ENCODE peak calls at places on chromosomes 11 and 22, in ten cellular contexts. One of them, this sample, is unnamed.

GRCh38 chr11:101863361-101863760 is 51.4 kb upstream of the CEP126 start:
- DNase-seq in fibroblast of gingiva: peak; percentile 36
- DNase-seq in left ventricle myocardium superior: no peak
- DNase-seq in NCI-H510A treated with DMSO at 0.1 percent for 48 hours: no peak
- DNase-seq in stimulated activated CD8-positive, alpha-beta memory T cell treated with anti-CD3 and anti-CD28 coated beads, Interleukin-7, amount 100 ng/mL, for 1 hour: no peak
- DNase-seq in Daoy: peak; percentile 62
- DNase-seq in amniotic epithelial cell: peak; percentile 50
- DNase-seq in AG09319: no peak
- DNase-seq in choroid plexus epithelial cell: peak; percentile 34
- DNase-seq in NCI-H460: no peak
- DNase-seq in this sample: no peak

GRCh38 chr11:827861-828167 is at the start of gene CRACR2B:
- DNase-seq in Daoy: no peak
- DNase-seq in fibroblast of gingiva: no peak
- DNase-seq in left ventricle myocardium superior: peak; percentile 54
- DNase-seq in stimulated activated CD8-positive, alpha-beta memory T cell treated with anti-CD3 and anti-CD28 coated beads, Interleukin-7, amount 100 ng/mL, for 1 hour: no peak
- DNase-seq in AG09319: no peak
- DNase-seq in NCI-H460: no peak
- DNase-seq in NCI-H510A treated with DMSO at 0.1 percent for 48 hours: no peak
- DNase-seq in amniotic epithelial cell: no peak
- DNase-seq in choroid plexus epithelial cell: no peak
- DNase-seq in this sample: no peak

GRCh38 chr11:113593698-113594308 is 112.3 kb downstream of the TMPRSS5 start:
- DNase-seq in choroid plexus epithelial cell: no peak
- DNase-seq in amniotic epithelial cell: peak; percentile 63
- DNase-seq in AG09319: no peak
- DNase-seq in fibroblast of gingiva: no peak
- DNase-seq in left ventricle myocardium superior: peak; percentile 35
- DNase-seq in Daoy: peak; percentile 40
- DNase-seq in NCI-H460: no peak
- DNase-seq in stimulated activated CD8-positive, alpha-beta memory T cell treated with anti-CD3 and anti-CD28 coated beads, Interleukin-7, amount 100 ng/mL, for 1 hour: no peak
- DNase-seq in NCI-H510A treated with DMSO at 0.1 percent for 48 hours: no peak
- DNase-seq in this sample: no peak

GRCh38 chr22:43750751-43751150 is 61.4 kb downstream of the EFCAB6 start:
- DNase-seq in AG09319: no peak
- DNase-seq in Daoy: no peak
- DNase-seq in choroid plexus epithelial cell: no peak
- DNase-seq in NCI-H460: no peak
- DNase-seq in amniotic epithelial cell: no peak
- DNase-seq in fibroblast of gingiva: no peak
- DNase-seq in stimulated activated CD8-positive, alpha-beta memory T cell treated with anti-CD3 and anti-CD28 coated beads, Interleukin-7, amount 100 ng/mL, for 1 hour: no peak
- DNase-seq in NCI-H510A treated with DMSO at 0.1 percent for 48 hours: no peak
- DNase-seq in left ventricle myocardium superior: no peak
- DNase-seq in this sample: no peak

GRCh38 chr22:25869771-25870170 is 127.8 kb downstream of the MYO18B start:
- DNase-seq in stimulated activated CD8-positive, alpha-beta memory T cell treated with anti-CD3 and anti-CD28 coated beads, Interleukin-7, amount 100 ng/mL, for 1 hour: no peak
- DNase-seq in AG09319: no peak
- DNase-seq in amniotic epithelial cell: no peak
- DNase-seq in Daoy: no peak
- DNase-seq in choroid plexus epithelial cell: no peak
- DNase-seq in NCI-H510A treated with DMSO at 0.1 percent for 48 hours: no peak
- DNase-seq in fibroblast of gingiva: no peak
- DNase-seq in left ventricle myocardium superior: no peak
- DNase-seq in NCI-H460: no peak
- DNase-seq in this sample: no peak

GRCh38 chr11:101346591-101346990 is 217.0 kb upstream of the PGR start:
- DNase-seq in Daoy: no peak
- DNase-seq in choroid plexus epithelial cell: no peak
- DNase-seq in NCI-H460: no peak
- DNase-seq in AG09319: peak; percentile 16
- DNase-seq in left ventricle myocardium superior: no peak
- DNase-seq in fibroblast of gingiva: peak; percentile 74
- DNase-seq in amniotic epithelial cell: no peak
- DNase-seq in stimulated activated CD8-positive, alpha-beta memory T cell treated with anti-CD3 and anti-CD28 coated beads, Interleukin-7, amount 100 ng/mL, for 1 hour: no peak
- DNase-seq in NCI-H510A treated with DMSO at 0.1 percent for 48 hours: no peak
- DNase-seq in this sample: no peak

GRCh38 chr11:130634981-130635473 is 186.6 kb downstream of the ADAMTS15 start:
- DNase-seq in Daoy: peak; percentile 91
- DNase-seq in NCI-H510A treated with DMSO at 0.1 percent for 48 hours: no peak
- DNase-seq in NCI-H460: no peak
- DNase-seq in choroid plexus epithelial cell: peak; percentile 80
- DNase-seq in fibroblast of gingiva: peak; percentile 56
- DNase-seq in amniotic epithelial cell: no peak
- DNase-seq in AG09319: no peak
- DNase-seq in stimulated activated CD8-positive, alpha-beta memory T cell treated with anti-CD3 and anti-CD28 coated beads, Interleukin-7, amount 100 ng/mL, for 1 hour: no peak
- DNase-seq in left ventricle myocardium superior: peak; percentile 47
- DNase-seq in this sample: peak; percentile 55

GRCh38 chr11:61666684-61667297 is 13.4 kb upstream of the DAGLA start:
- DNase-seq in stimulated activated CD8-positive, alpha-beta memory T cell treated with anti-CD3 and anti-CD28 coated beads, Interleukin-7, amount 100 ng/mL, for 1 hour: no peak
- DNase-seq in fibroblast of gingiva: no peak
- DNase-seq in NCI-H460: no peak
- DNase-seq in Daoy: no peak
- DNase-seq in amniotic epithelial cell: no peak
- DNase-seq in left ventricle myocardium superior: no peak
- DNase-seq in AG09319: no peak
- DNase-seq in NCI-H510A treated with DMSO at 0.1 percent for 48 hours: no peak
- DNase-seq in choroid plexus epithelial cell: no peak
- DNase-seq in this sample: no peak

GRCh38 chr11:8271106-8271886 is 7.6 kb upstream of the LMO1 start:
- DNase-seq in Daoy: no peak
- DNase-seq in stimulated activated CD8-positive, alpha-beta memory T cell treated with anti-CD3 and anti-CD28 coated beads, Interleukin-7, amount 100 ng/mL, for 1 hour: no peak
- DNase-seq in choroid plexus epithelial cell: no peak
- DNase-seq in fibroblast of gingiva: no peak
- DNase-seq in NCI-H460: no peak
- DNase-seq in amniotic epithelial cell: no peak
- DNase-seq in left ventricle myocardium superior: no peak
- DNase-seq in NCI-H510A treated with DMSO at 0.1 percent for 48 hours: no peak
- DNase-seq in AG09319: no peak
- DNase-seq in this sample: no peak